ENCODE peak calls at places on chromosomes 11 and 22, in eight cellular contexts. E is CD4-positive, CD25-positive, alpha-beta regulatory T cell; B is H9; P is K562; G is lung; Q is HCT116; O is DND-41; U is heart left ventricle. A is an unnamed sample. For H3K9me3, H3K4me1 and H3K27me3, the result is how much of the 10 kb centered on the place peaks cover.

GRCh38 chr11:30605036-30605435 is 18.9 kb upstream of the MPPED2 start:
- DNase-seq in B (no peak), Q (no peak), E (no peak), O (no peak), P (no peak), U (no peak), G (no peak), A (no peak)

GRCh38 chr11:74980627-74981026 is 8.1 kb upstream of the NEU3 start:
- DNase-seq in B (no peak), Q (no peak), U (no peak), P (no peak), G (no peak), O (no peak), E (no peak), A (no peak)

GRCh38 chr22:30826670-30827355 is 132.1 kb downstream of the OSBP2 start:
- DNase-seq in G (no peak), O (no peak), B (no peak), P (no peak), Q (no peak), E (no peak), U (no peak), A (no peak)

GRCh38 chr22:30435674-30436126 is 10.1 kb downstream of the MTFP1 start:
- DNase-seq in U (peak), B (no peak), E (peak), P (peak), Q (peak), O (peak), G (no peak), A (peak)

GRCh38 chr11:123430736-123431356 is 777 bp downstream of the GRAMD1B start:
- DNase-seq in U (peak), G (peak), P (no peak), B (peak), O (peak), Q (no peak), E (peak), A (peak)

GRCh38 chr11:119709638-119710346 is 19.2 kb downstream of the NECTIN1 start:
- DNase-seq in Q (no peak), U (peak), G (no peak), O (no peak), P (no peak), B (peak), E (no peak), A (no peak)

GRCh38 chr11:119706029-119706428 is 23.0 kb downstream of the NECTIN1 start:
- DNase-seq in O (no peak), Q (no peak), B (no peak), G (no peak), P (no peak), U (no peak), E (no peak), A (no peak)

GRCh38 chr11:71964641-71965040 is 34.1 kb upstream of the IL18BP start:
- DNase-seq in G (no peak), U (no peak), E (no peak), Q (no peak), P (no peak), B (no peak), O (no peak), A (no peak)

DNA sequence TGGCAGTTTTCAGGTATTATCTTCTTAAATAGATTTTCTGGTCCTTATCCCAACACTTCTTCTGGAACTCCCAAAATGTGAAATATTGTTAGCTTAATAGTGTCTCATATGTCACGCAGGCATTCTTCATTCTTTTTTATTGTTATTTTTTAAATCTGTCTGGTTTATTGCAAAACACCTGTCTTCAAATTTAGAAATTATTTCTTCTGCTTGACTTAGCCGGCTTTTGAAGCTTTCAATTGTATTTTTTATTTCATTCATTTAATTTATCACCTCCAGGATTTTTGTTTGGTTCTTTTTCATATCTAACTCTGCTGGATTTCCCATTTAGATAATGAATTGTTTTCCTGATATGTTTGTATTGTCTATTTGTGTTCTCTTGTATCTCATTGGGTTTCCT is 49.9 kb downstream of the KCNQ1OT1 start:
- DNase-seq in B (no peak), E (no peak), P (peak), U (no peak), O (no peak), G (no peak), Q (no peak), A (no peak)
- H3K9me3 ChIP-seq in B (half or more), E (under half), P (under half), U (under half), O (under half), G (under half), Q (under half), A (under half)

DNA sequence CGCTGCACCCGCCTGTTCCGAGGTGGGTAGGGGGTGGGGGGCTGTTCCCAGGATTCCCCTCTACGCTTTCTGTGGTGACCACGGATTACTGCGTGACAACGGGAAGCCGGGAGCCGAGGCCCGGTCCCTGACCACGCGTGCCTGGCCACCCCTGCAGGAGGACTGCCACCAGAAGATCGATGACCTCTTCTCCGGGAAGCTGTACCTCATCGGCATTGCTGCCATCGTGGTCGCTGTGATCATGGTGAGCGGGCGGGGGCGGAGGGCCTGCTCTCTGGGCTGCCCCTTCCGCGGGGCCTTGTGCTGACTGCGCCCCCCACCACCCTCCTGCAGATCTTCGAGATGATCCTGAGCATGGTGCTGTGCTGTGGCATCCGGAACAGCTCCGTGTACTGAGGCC is 4.1 kb upstream of the TSSC4 start:
- DNase-seq in O (no peak), Q (no peak), U (no peak), B (no peak), G (no peak), P (no peak), E (no peak), A (no peak)
- H3K4me1 ChIP-seq in O (under half), Q (under half), U (under half), B (under half), G (under half), P (half or more), E (under half), A (under half)

GRCh38 chr22:39938509-39938908 is 21.7 kb upstream of the TMA7B start:
- DNase-seq in Q (no peak), B (no peak), G (no peak), P (peak), O (no peak), E (no peak), U (no peak), A (no peak)
- H3K27me3 ChIP-seq in Q (under half), B (under half), G (under half), P (under half), O (under half), E (under half), U (under half), A (under half)

DNA sequence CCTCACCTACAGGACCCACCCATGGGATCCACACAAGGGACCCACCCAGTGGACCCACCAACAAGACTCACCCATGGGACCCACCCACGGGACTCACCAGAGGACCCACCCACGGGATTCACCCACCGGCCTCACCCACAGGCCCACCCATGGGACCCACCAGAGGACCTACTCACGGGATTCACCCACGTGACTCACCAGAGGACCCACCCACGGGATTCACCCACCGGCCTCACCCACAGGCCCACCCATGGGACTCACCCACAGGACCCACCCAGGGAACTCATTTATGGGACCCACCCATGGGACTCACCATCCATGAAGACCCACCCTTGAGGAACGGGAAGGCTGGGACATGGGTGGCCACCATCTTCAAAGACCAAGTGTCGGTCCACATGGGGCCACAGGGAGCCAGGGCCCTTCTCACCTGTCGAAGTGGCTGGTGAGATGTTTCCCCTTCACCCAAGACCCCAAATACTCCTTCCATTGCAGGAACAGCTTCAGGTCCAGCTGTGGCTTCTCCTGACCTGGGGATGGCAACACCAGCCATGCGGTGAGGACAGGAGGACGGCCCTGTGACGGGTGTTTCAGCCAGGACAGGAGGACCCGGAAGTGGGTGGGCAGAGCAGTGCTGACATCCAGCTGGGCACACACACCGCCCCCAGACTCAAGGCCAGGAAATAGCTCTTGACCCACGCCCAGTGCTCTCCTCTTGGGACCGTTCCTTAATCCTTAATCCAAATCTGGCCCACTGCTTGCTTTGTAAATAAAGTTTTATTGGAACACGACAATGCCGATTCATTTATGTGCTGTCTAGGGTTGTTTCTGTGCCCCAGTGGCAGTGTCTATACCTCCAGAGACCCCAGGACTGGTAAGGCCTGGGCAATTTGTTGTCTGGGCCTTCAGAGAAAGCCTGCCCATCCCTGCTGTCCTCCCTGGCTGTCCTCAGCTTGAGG is 1005.1 kb downstream of the BRD1 start:
- DNase-seq in P (no peak), B (no peak), U (no peak), E (no peak), Q (no peak), G (no peak), O (no peak), A (no peak)
- H3K9me3 ChIP-seq in P (under half), B (under half), U (under half), E (under half), Q (under half), G (under half), O (under half), A (under half)

GRCh38 chr11:73632996-73633395 is 13.4 kb upstream of the PLEKHB1 start:
- DNase-seq in B (no peak), U (no peak), E (no peak), P (no peak), O (no peak), G (no peak), Q (no peak), A (no peak)

GRCh38 chr11:73637012-73637411 is 9.4 kb upstream of the PLEKHB1 start:
- DNase-seq in P (no peak), U (no peak), G (no peak), Q (no peak), E (no peak), O (no peak), B (no peak), A (no peak)

GRCh38 chr11:73633999-73634398 is 12.4 kb upstream of the PLEKHB1 start:
- DNase-seq in O (no peak), Q (no peak), G (no peak), E (no peak), B (no peak), U (no peak), P (no peak), A (no peak)

GRCh38 chr11:73640567-73640966 is 5.8 kb upstream of the PLEKHB1 start:
- DNase-seq in B (no peak), U (no peak), G (no peak), O (no peak), P (no peak), E (no peak), Q (no peak), A (no peak)

DNA sequence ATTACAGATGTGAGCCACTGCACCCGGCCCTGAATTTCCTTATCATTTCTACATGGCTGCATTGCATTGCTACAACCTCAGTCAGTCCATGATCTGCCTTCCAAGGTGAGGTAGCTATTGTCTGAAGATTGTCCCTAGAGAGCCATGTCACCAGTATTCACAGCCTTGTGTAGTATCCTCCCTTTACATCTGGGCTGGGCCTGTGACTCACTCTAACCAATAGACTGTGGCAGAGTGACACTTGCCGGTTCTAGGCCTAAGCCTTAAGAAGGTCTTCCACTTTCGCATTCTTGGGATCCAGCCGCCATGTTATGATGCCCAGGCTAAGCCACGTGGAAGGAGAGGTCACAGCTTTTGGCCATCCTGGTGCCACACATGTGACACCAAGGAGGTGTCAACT is 10.1 kb upstream of the PLEKHB1 start:
- DNase-seq in Q (no peak), E (no peak), U (no peak), G (no peak), B (no peak), O (no peak), P (no peak), A (no peak)
- H3K4me1 ChIP-seq in Q (under half), E (under half), U (under half), G (under half), B (under half), O (under half), P (under half), A (under half)

GRCh38 chr22:49372530-49373288 is 455.0 kb downstream of the BRD1 start:
- DNase-seq in U (no peak), O (no peak), B (peak), P (peak), E (no peak), G (peak), Q (peak), A (peak)

GRCh38 chr22:49370841-49371301 is 456.8 kb downstream of the BRD1 start:
- DNase-seq in E (no peak), Q (no peak), G (peak), U (no peak), P (no peak), O (no peak), B (peak), A (peak)

GRCh38 chr22:49373289-49373666 is 454.4 kb downstream of the BRD1 start:
- DNase-seq in G (peak), O (no peak), P (no peak), Q (no peak), E (no peak), B (no peak), U (no peak), A (peak)

GRCh38 chr22:49371325-49372110 is 456.2 kb downstream of the BRD1 start:
- DNase-seq in G (peak), Q (no peak), B (peak), E (no peak), U (no peak), P (no peak), O (no peak), A (peak)

GRCh38 chr22:49372111-49372529 is 455.6 kb downstream of the BRD1 start:
- DNase-seq in G (no peak), E (no peak), Q (no peak), U (no peak), B (no peak), P (no peak), O (no peak), A (peak)
- H3K27me3 ChIP-seq in G (under half), E (under half), Q (under half), U (under half), B (under half), P (half or more), O (under half), A (under half)

GRCh38 chr22:47435826-47436225 is 673.4 kb downstream of the TBC1D22A start:
- DNase-seq in B (no peak), O (no peak), U (no peak), P (no peak), Q (no peak), G (no peak), E (no peak), A (no peak)

GRCh38 chr22:47435204-47435487 is 672.7 kb downstream of the TBC1D22A start:
- DNase-seq in E (no peak), Q (no peak), B (no peak), G (no peak), O (no peak), P (no peak), U (no peak), A (no peak)

GRCh38 chr22:47434336-47435203 is 672.1 kb downstream of the TBC1D22A start:
- DNase-seq in U (no peak), P (no peak), O (no peak), B (no peak), Q (no peak), G (no peak), E (no peak), A (no peak)

GRCh38 chr22:47437636-47438035 is 675.2 kb downstream of the TBC1D22A start:
- DNase-seq in E (no peak), Q (no peak), P (no peak), U (no peak), O (no peak), B (no peak), G (no peak), A (no peak)

DNA sequence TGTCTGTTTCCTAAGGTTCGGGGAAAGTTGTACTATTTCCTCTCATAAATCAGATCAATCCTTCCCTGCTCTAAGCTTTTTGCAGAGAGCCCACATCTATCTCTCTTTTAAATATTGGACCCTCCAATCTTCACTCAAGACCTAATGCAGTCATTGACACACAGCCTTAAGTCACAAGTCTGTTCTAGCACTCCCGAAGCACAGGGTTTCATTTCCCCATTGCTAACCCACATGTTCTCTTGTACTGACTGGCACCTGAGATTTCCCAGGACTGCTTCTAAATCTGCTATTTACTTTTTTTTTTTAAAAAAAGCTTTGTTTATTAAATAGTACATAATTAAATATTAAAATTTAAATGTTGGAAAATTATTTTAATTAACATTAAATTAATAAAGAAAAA is 674.7 kb downstream of the TBC1D22A start:
- DNase-seq in O (no peak), G (no peak), P (no peak), U (no peak), E (no peak), B (no peak), Q (no peak), A (no peak)
- H3K9me3 ChIP-seq in O (under half), G (under half), P (under half), U (under half), E (under half), B (half or more), Q (under half), A (under half)

A was measured in colonic mucosa.